ENCODE peak calls at places on chromosomes 13 and 19, in nine cellular contexts. S is NB4; Q is fibroblast of pulmonary artery; X is fibroblast of mammary gland; H is BE2C; F is cardiac fibroblast; V is GM10248; P is CD4-positive, alpha-beta T cell; N is Peyer's patch. O is an unnamed sample.

GRCh38 chr13:75968103-75968838 is 332.1 kb downstream of the LMO7 start:
- DNase-seq in S (no peak), Q (no peak), X (peak; percentile 66), H (no peak), F (no peak), V (no peak), P (no peak), N (no peak), O (no peak)

GRCh38 chr19:6766357-6767080 is 716 bp downstream of the SH2D3A start:
- DNase-seq in S (no peak), Q (no peak), X (no peak), H (no peak), F (no peak), V (no peak), P (no peak), N (no peak), O (no peak)

GRCh38 chr19:56133858-56134654 is 7.0 kb upstream of the ZNF444 start:
- DNase-seq in S (peak; percentile 93), Q (no peak), X (peak; percentile 68), H (peak; percentile 88), F (no peak), V (peak; percentile 67), P (no peak), N (peak; percentile 58), O (no peak)

GRCh38 chr13:95185851-95186250 is 115.4 kb downstream of the ABCC4 start:
- DNase-seq in S (no peak), Q (no peak), X (no peak), H (no peak), F (peak; percentile 4), V (no peak), P (peak; percentile 34), N (peak; percentile 48), O (no peak)

GRCh38 chr13:59435024-59435423 is 728.7 kb downstream of the DIAPH3 start:
- DNase-seq in S (no peak), Q (no peak), X (no peak), H (no peak), F (no peak), V (no peak), P (no peak), N (no peak), O (no peak)

GRCh38 chr13:110471833-110472162 is 89.7 kb downstream of the RAB20 start:
- DNase-seq in S (peak; percentile 86), Q (peak; percentile 56), X (peak; percentile 17), H (no peak), F (peak; percentile 22), V (peak; percentile 91), P (no peak), N (peak; percentile 88), O (peak; percentile 93)

GRCh38 chr13:48412100-48412556 is 785 bp downstream of the LPAR6 start:
- DNase-seq in S (peak; percentile 18), Q (no peak), X (peak; percentile 44), H (no peak), F (no peak), V (no peak), P (no peak), N (no peak), O (no peak)

GRCh38 chr19:11737964-11738745 is 591 bp downstream of the ZNF823 start:
- DNase-seq in S (peak; percentile 65), Q (peak; percentile 22), X (peak; percentile 4), H (peak; percentile 54), F (peak; percentile 24), V (peak; percentile 50), P (no peak), N (peak; percentile 52), O (peak; percentile 67)

GRCh38 chr13:98386632-98387031 is 190.3 kb downstream of the STK24 start:
- DNase-seq in S (no peak), Q (no peak), X (no peak), H (peak; percentile 61), F (no peak), V (no peak), P (no peak), N (no peak), O (no peak)

GRCh38 chr19:42295831-42296525 is 6.0 kb upstream of the PRR19 start:
- DNase-seq in S (peak; percentile 58), Q (peak; percentile 66), X (peak; percentile 52), H (peak; percentile 89), F (peak; percentile 66), V (peak; percentile 84), P (peak; percentile 87), N (peak; percentile 94), O (peak; percentile 76)
- TF ChIP-seq CTCF in S (peak; percentile 85), Q (peak; percentile 95), X (peak; percentile 92), H (peak; percentile 95), F (peak; percentile 98), V (peak; percentile 99), P (peak; percentile 98), N (peak; percentile 90), O (peak; percentile 98)

GRCh38 chr19:1719519-1719918 is 33.8 kb upstream of the ONECUT3 start:
- DNase-seq in S (no peak), Q (no peak), X (no peak), H (no peak), F (no peak), V (no peak), P (no peak), N (no peak), O (no peak)
- TF ChIP-seq CTCF in S (no peak), Q (no peak), X (no peak), H (no peak), F (no peak), V (no peak), P (no peak), N (no peak), O (no peak)

DNA sequence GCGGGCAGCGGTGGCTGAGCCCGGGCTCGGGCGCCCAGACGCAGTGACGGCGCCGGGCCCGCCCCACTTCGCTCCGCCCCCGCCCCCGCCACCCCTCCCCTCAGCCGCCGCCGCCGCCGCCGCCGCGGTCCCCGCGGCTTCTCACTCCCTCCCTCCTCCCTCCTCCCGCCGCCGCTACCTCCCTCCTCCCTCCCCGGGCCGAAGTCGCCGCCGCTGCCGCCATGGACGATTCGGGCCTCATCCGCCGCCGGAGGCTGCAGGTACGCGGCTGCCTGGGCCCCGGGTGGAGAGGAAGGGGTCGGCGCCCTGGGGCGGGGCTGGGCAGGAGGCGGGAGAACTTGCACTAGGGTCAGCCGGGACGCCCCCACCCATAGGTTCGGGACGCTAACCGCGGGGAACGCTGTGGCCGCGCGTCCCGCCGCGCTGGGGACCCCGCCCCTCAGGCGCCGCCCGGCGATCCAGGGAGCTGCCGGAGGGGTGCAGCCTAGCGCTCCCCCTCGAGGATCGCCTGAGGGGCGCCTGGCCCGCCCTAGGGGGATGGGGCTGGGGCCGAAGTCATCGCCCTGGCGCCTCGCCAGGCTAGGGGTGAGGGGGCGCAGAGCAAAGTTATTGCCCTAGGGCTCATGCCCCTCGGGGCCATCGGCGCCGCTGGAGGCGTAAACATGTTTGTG is 497 bp downstream of the RTBDN start:
- DNase-seq in S (peak; percentile 44), Q (no peak), X (no peak), H (peak; percentile 76), F (peak; percentile 8), V (peak; percentile 69), P (no peak), N (no peak), O (no peak)
- TF ChIP-seq CTCF in S (no peak), Q (no peak), X (no peak), H (no peak), F (no peak), V (no peak), P (no peak), N (no peak), O (no peak)

GRCh38 chr19:54096642-54097106 is 3.9 kb downstream of the OSCAR start:
- DNase-seq in S (no peak), Q (peak; percentile 54), X (peak; percentile 57), H (no peak), F (peak; percentile 57), V (peak; percentile 25), P (no peak), N (no peak), O (no peak)
- TF ChIP-seq CTCF in S (no peak), Q (peak; percentile 46), X (peak; percentile 57), H (peak; percentile 24), F (peak; percentile 49), V (peak; percentile 20), P (no peak), N (peak; percentile 21), O (no peak)